ENCODE peak calls at places on chromosomes 11 and 22, in four cellular contexts. J is stimulated activated CD4-positive, alpha-beta T cell treated with anti-CD3 and anti-CD28 coated beads, Interleukin-2, amount 100 ng/mL, for 24 hours; E is HCEC 1CT; D is ureter. W is an unnamed sample.

GRCh38 chr22:44580756-44581435 is 82.9 kb upstream of the RTL6 start:
- DNase-seq in D (no peak), J (no peak), E (no peak), W (no peak)

GRCh38 chr11:10920205-10920604 is 62.4 kb upstream of the ZBED5 start:
- DNase-seq in E (peak), J (no peak), D (no peak), W (no peak)

GRCh38 chr11:116807601-116808261 is 15.4 kb downstream of the APOA4 start:
- DNase-seq in J (no peak), E (no peak), D (no peak), W (no peak)

GRCh38 chr22:30541979-30542810 is 4.3 kb downstream of the SEC14L6 start:
- DNase-seq in E (no peak), D (no peak), J (no peak), W (no peak)

GRCh38 chr11:119979716-119980115 is 158.2 kb downstream of the TRIM29 start:
- DNase-seq in J (no peak), D (no peak), E (no peak), W (no peak)

GRCh38 chr11:62497132-62497915 is 49.3 kb downstream of the AHNAK start:
- DNase-seq in D (no peak), E (peak), J (no peak), W (peak)

GRCh38 chr22:43128116-43128515 is 15.1 kb downstream of the MCAT start:
- DNase-seq in E (no peak), D (no peak), J (no peak), W (no peak)

GRCh38 chr22:45919504-45920286 is 57.3 kb downstream of the WNT7B start:
- DNase-seq in J (no peak), E (no peak), D (peak), W (peak)

GRCh38 chr11:73538381-73538872 is 59.5 kb downstream of the FAM168A start:
- DNase-seq in J (no peak), D (no peak), E (no peak), W (no peak)

GRCh38 chr11:131511794-131512193 is 141.4 kb downstream of the NTM start:
- DNase-seq in J (no peak), D (peak), E (no peak), W (peak)

GRCh38 chr11:104352036-104352435 is 188.1 kb upstream of the PDGFD start:
- DNase-seq in D (no peak), J (no peak), E (no peak), W (peak)

GRCh38 chr11:14308114-14308896 is 50.7 kb downstream of the RRAS2 start:
- DNase-seq in D (no peak), J (no peak), E (peak), W (peak)

W was measured in LNCaP clone FGC.